ENCODE peak calls at places on chromosomes 2 and 18, in seven cellular contexts. One of them, this sample, is unnamed.

GRCh38 chr2:66929632-66930385 is 467.3 kb upstream of the ETAA1 start:
- DNase-seq in skeletal muscle cell: peak; percentile 67
- DNase-seq in H9: no peak
- DNase-seq in PC-3: peak; percentile 80
- DNase-seq in left ventricle myocardium inferior: peak; percentile 34
- DNase-seq in iris pigment epithelial cell: peak; percentile 86
- DNase-seq in ecto neural progenitor cell: no peak
- DNase-seq in this sample: no peak

GRCh38 chr2:25062461-25062860 is 20.6 kb downstream of the EFR3B start:
- DNase-seq in PC-3: no peak
- DNase-seq in iris pigment epithelial cell: no peak
- DNase-seq in left ventricle myocardium inferior: no peak
- DNase-seq in ecto neural progenitor cell: no peak
- DNase-seq in skeletal muscle cell: no peak
- DNase-seq in H9: peak; percentile 37
- DNase-seq in this sample: no peak

GRCh38 chr18:35005963-35006577 is 35.1 kb upstream of the MAPRE2 start:
- DNase-seq in ecto neural progenitor cell: no peak
- DNase-seq in iris pigment epithelial cell: peak; percentile 67
- DNase-seq in H9: no peak
- DNase-seq in left ventricle myocardium inferior: no peak
- DNase-seq in PC-3: peak; percentile 65
- DNase-seq in skeletal muscle cell: no peak
- DNase-seq in this sample: no peak

GRCh38 chr2:190653931-190654330 is 5.0 kb downstream of the NAB1 start:
- DNase-seq in PC-3: peak; percentile 10
- DNase-seq in H9: no peak
- DNase-seq in ecto neural progenitor cell: no peak
- DNase-seq in skeletal muscle cell: no peak
- DNase-seq in iris pigment epithelial cell: no peak
- DNase-seq in left ventricle myocardium inferior: no peak
- DNase-seq in this sample: no peak

GRCh38 chr2:99984781-99985525 is 157.4 kb downstream of the AFF3 start:
- DNase-seq in iris pigment epithelial cell: peak; percentile 22
- DNase-seq in left ventricle myocardium inferior: no peak
- DNase-seq in ecto neural progenitor cell: no peak
- DNase-seq in H9: no peak
- DNase-seq in PC-3: no peak
- DNase-seq in skeletal muscle cell: no peak
- DNase-seq in this sample: no peak

GRCh38 chr2:182543746-182544525 is 117.1 kb upstream of the PDE1A start:
- DNase-seq in iris pigment epithelial cell: no peak
- DNase-seq in left ventricle myocardium inferior: no peak
- DNase-seq in PC-3: no peak
- DNase-seq in H9: no peak
- DNase-seq in skeletal muscle cell: no peak
- DNase-seq in ecto neural progenitor cell: no peak
- DNase-seq in this sample: no peak

GRCh38 chr2:84963692-84964405 is 7.1 kb upstream of the KCMF1 start:
- DNase-seq in H9: no peak
- DNase-seq in PC-3: peak; percentile 52
- DNase-seq in iris pigment epithelial cell: peak; percentile 98
- DNase-seq in left ventricle myocardium inferior: no peak
- DNase-seq in skeletal muscle cell: peak; percentile 56
- DNase-seq in ecto neural progenitor cell: no peak
- DNase-seq in this sample: no peak

GRCh38 chr2:236656166-236656565 is 86.5 kb downstream of the ACKR3 start:
- DNase-seq in left ventricle myocardium inferior: no peak
- DNase-seq in ecto neural progenitor cell: peak; percentile 18
- DNase-seq in H9: no peak
- DNase-seq in skeletal muscle cell: no peak
- DNase-seq in iris pigment epithelial cell: no peak
- DNase-seq in PC-3: no peak
- DNase-seq in this sample: peak; percentile 88

GRCh38 chr2:222844323-222844722 is 16.5 kb upstream of the ACSL3 start:
- DNase-seq in left ventricle myocardium inferior: no peak
- DNase-seq in PC-3: peak; percentile 95
- DNase-seq in iris pigment epithelial cell: peak; percentile 95
- DNase-seq in H9: no peak
- DNase-seq in skeletal muscle cell: peak; percentile 84
- DNase-seq in ecto neural progenitor cell: no peak
- DNase-seq in this sample: no peak

GRCh38 chr2:216956820-216957493 is 97.1 kb upstream of the TNP1 start:
- DNase-seq in iris pigment epithelial cell: peak; percentile 12
- DNase-seq in ecto neural progenitor cell: no peak
- DNase-seq in H9: no peak
- DNase-seq in PC-3: no peak
- DNase-seq in skeletal muscle cell: no peak
- DNase-seq in left ventricle myocardium inferior: no peak
- DNase-seq in this sample: no peak

GRCh38 chr2:19664651-19665050 is 237.1 kb downstream of the TTC32 start:
- DNase-seq in skeletal muscle cell: no peak
- DNase-seq in H9: no peak
- DNase-seq in iris pigment epithelial cell: peak; percentile 6
- DNase-seq in left ventricle myocardium inferior: no peak
- DNase-seq in PC-3: peak; percentile 31
- DNase-seq in ecto neural progenitor cell: peak; percentile 11
- DNase-seq in this sample: no peak

GRCh38 chr2:64134813-64135212 is 9.4 kb downstream of the PELI1 start:
- DNase-seq in iris pigment epithelial cell: no peak
- DNase-seq in PC-3: no peak
- DNase-seq in left ventricle myocardium inferior: no peak
- DNase-seq in H9: no peak
- DNase-seq in ecto neural progenitor cell: no peak
- DNase-seq in skeletal muscle cell: no peak
- DNase-seq in this sample: no peak

GRCh38 chr18:53883771-53884170 is 340.7 kb downstream of the MBD2 start:
- DNase-seq in H9: no peak
- DNase-seq in left ventricle myocardium inferior: no peak
- DNase-seq in iris pigment epithelial cell: no peak
- DNase-seq in PC-3: peak; percentile 53
- DNase-seq in skeletal muscle cell: no peak
- DNase-seq in ecto neural progenitor cell: no peak
- DNase-seq in this sample: no peak

This sample was measured in esophagus muscularis mucosa.